ENCODE peak calls at places on chromosomes 13 and 19, in six cellular contexts. H, C, R, J, B and O are unnamed samples.

GRCh38 chr19:46193678-46194077 is 35.9 kb upstream of the IGFL1 start:
- DNase-seq in R (no peak), J (no peak), C (no peak), B (no peak), H (no peak), O (peak)

GRCh38 chr13:40026741-40027140 is 371.3 kb downstream of the COG6 start:
- DNase-seq in C (no peak), J (no peak), H (no peak), B (peak), R (no peak), O (no peak)

GRCh38 chr13:98843482-98843877 is 91.0 kb upstream of the SLC15A1 start:
- DNase-seq in B (no peak), H (no peak), R (no peak), J (no peak), C (no peak), O (no peak)

GRCh38 chr19:3968556-3969434 is 2.1 kb downstream of the DAPK3 start:
- DNase-seq in H (peak), C (peak), B (no peak), J (peak), R (peak), O (peak)

GRCh38 chr13:46124967-46125933 is 20.4 kb upstream of the CPB2 start:
- DNase-seq in C (peak), B (no peak), R (peak), J (no peak), H (no peak), O (peak)

GRCh38 chr13:95496485-95496884 is 56.0 kb upstream of the CLDN10 start:
- DNase-seq in R (no peak), C (no peak), H (no peak), J (no peak), B (no peak), O (no peak)

GRCh38 chr19:48296963-48297734 is 27.3 kb downstream of the ZNF114 start:
- DNase-seq in J (no peak), H (no peak), R (no peak), B (no peak), C (no peak), O (no peak)

GRCh38 chr13:93776936-93777335 is 550.3 kb downstream of the GPC6 start:
- DNase-seq in R (no peak), J (no peak), B (no peak), H (no peak), C (no peak), O (no peak)

GRCh38 chr19:43526884-43527859 is at the start of gene ETHE1:
- DNase-seq in J (peak), H (peak), B (no peak), C (peak), R (peak), O (peak)

GRCh38 chr19:55086730-55087541 is 11.3 kb downstream of the EPS8L1 start:
- DNase-seq in J (no peak), R (no peak), H (no peak), C (peak), B (no peak), O (no peak)

GRCh38 chr13:104085611-104086010 is 1019.4 kb upstream of the SLC10A2 start:
- DNase-seq in B (no peak), R (no peak), C (no peak), J (no peak), H (no peak), O (no peak)

GRCh38 chr13:43374621-43375020 is 351.2 kb downstream of the DNAJC15 start:
- DNase-seq in C (no peak), J (no peak), R (no peak), B (no peak), H (no peak), O (peak)

GRCh38 chr19:19538077-19538764 is at the start of gene CILP2:
- DNase-seq in B (no peak), H (no peak), C (no peak), J (no peak), R (no peak), O (no peak)

GRCh38 chr13:103164239-103164638 is 98.0 kb upstream of the SLC10A2 start:
- DNase-seq in H (no peak), J (no peak), C (no peak), R (no peak), B (no peak), O (no peak)

GRCh38 chr13:84025828-84026227 is 143.6 kb upstream of the SLITRK1 start:
- DNase-seq in J (no peak), B (no peak), R (no peak), C (no peak), H (no peak), O (no peak)

GRCh38 chr19:53870485-53870844 is 2.8 kb downstream of the MYADM start:
- DNase-seq in C (no peak), H (no peak), R (peak), J (no peak), B (no peak), O (peak)

GRCh38 chr13:60327551-60327950 is 69.5 kb upstream of the TDRD3 start:
- DNase-seq in B (no peak), C (peak), R (no peak), J (no peak), H (no peak), O (no peak)

GRCh38 chr19:4508698-4509097 is 9.6 kb downstream of the PLIN4 start:
- DNase-seq in B (no peak), R (no peak), C (no peak), J (no peak), H (no peak), O (no peak)

GRCh38 chr13:24050292-24050711 is 110.2 kb upstream of the SPATA13 start:
- DNase-seq in B (no peak), C (no peak), R (no peak), J (no peak), H (no peak), O (no peak)

GRCh38 chr19:58551577-58552471 is 3.1 kb downstream of the CHMP2A start:
- DNase-seq in B (no peak), H (no peak), R (no peak), C (no peak), J (no peak), O (peak)

GRCh38 chr13:98842858-98843481 is 90.5 kb upstream of the SLC15A1 start:
- DNase-seq in B (peak), R (peak), J (peak), H (peak), C (peak), O (peak)

GRCh38 chr19:54677217-54677616 is 14.4 kb downstream of the LILRB4 start:
- DNase-seq in J (no peak), B (no peak), H (no peak), R (peak), C (no peak), O (no peak)

GRCh38 chr13:27601208-27601607 is 19.1 kb downstream of the LNX2 start:
- DNase-seq in B (no peak), R (no peak), H (no peak), J (no peak), C (no peak), O (no peak)

GRCh38 chr19:1237754-1238372 is at the start of gene CBARP:
- DNase-seq in H (no peak), J (no peak), R (peak), B (no peak), C (no peak), O (no peak)

GRCh38 chr19:10544242-10544752 is 593 bp downstream of the ATG4D start:
- DNase-seq in J (no peak), C (no peak), H (no peak), R (peak), B (no peak), O (peak)

GRCh38 chr13:93466502-93467036 is 240.0 kb downstream of the GPC6 start:
- DNase-seq in H (no peak), R (no peak), B (no peak), J (peak), C (no peak), O (no peak)

GRCh38 chr13:90355162-90355751 is 992.2 kb upstream of the MIR17HG start:
- DNase-seq in B (no peak), H (no peak), R (no peak), J (no peak), C (no peak), O (no peak)

GRCh38 chr13:73215807-73216206 is 157.0 kb downstream of the KLF5 start:
- DNase-seq in H (no peak), C (no peak), J (no peak), R (no peak), B (no peak), O (no peak)

GRCh38 chr19:48461651-48461981 is 6.2 kb downstream of the KCNJ14 start:
- DNase-seq in C (no peak), J (no peak), H (no peak), R (no peak), B (no peak), O (no peak)

GRCh38 chr19:8635422-8635821 is 5.0 kb downstream of the NFILZ start:
- DNase-seq in C (no peak), J (no peak), H (no peak), R (no peak), B (no peak), O (no peak)

GRCh38 chr13:112821340-112822055 is 131.7 kb downstream of the ATP11A start:
- DNase-seq in R (no peak), J (no peak), H (no peak), B (no peak), C (no peak), O (no peak)

GRCh38 chr13:99269627-99270252 is 11.6 kb upstream of the GPR18 start:
- DNase-seq in R (peak), C (peak), H (no peak), J (peak), B (no peak), O (peak)

GRCh38 chr19:35212241-35212640 is 16.3 kb downstream of the FAM187B start:
- DNase-seq in B (no peak), R (no peak), C (no peak), J (no peak), H (no peak), O (no peak)

GRCh38 chr19:12834976-12835757 is 788 bp upstream of the RTBDN start:
- DNase-seq in H (no peak), R (peak), B (no peak), C (no peak), J (no peak), O (no peak)

GRCh38 chr13:106561551-106562170 is 6.3 kb downstream of the ARGLU1 start:
- DNase-seq in J (no peak), C (peak), R (peak), H (no peak), B (peak), O (peak)

GRCh38 chr13:112773601-112774447 is 84.0 kb downstream of the ATP11A start:
- DNase-seq in H (no peak), J (no peak), B (no peak), C (no peak), R (no peak), O (no peak)

GRCh38 chr19:45103200-45103624 is 10.2 kb downstream of the PPP1R37 start:
- DNase-seq in B (no peak), C (no peak), R (no peak), H (no peak), J (no peak), O (no peak)

GRCh38 chr19:5913739-5914357 is at the start of gene CAPS:
- DNase-seq in H (peak), C (no peak), B (no peak), R (no peak), J (peak), O (no peak)

GRCh38 chr13:99119686-99120085 is 81.0 kb upstream of the UBAC2 start:
- DNase-seq in J (no peak), B (no peak), C (no peak), H (no peak), R (no peak), O (no peak)

GRCh38 chr13:51234676-51235075 is 12.5 kb downstream of the FAM124A start:
- DNase-seq in J (no peak), H (no peak), R (no peak), B (no peak), C (no peak), O (no peak)

GRCh38 chr13:51237887-51238286 is 15.7 kb downstream of the FAM124A start:
- DNase-seq in H (no peak), R (no peak), J (no peak), C (no peak), B (no peak), O (no peak)

GRCh38 chr13:51235186-51235585 is 13.0 kb downstream of the FAM124A start:
- DNase-seq in C (peak), H (no peak), R (no peak), B (no peak), J (no peak), O (no peak)

GRCh38 chr13:51233117-51233826 is 11.1 kb downstream of the FAM124A start:
- DNase-seq in H (no peak), R (no peak), C (no peak), J (no peak), B (no peak), O (no peak)

GRCh38 chr13:51235756-51236564 is 13.8 kb downstream of the FAM124A start:
- DNase-seq in J (no peak), H (no peak), B (no peak), C (peak), R (no peak), O (no peak)
- TF ChIP-seq MYC in J (no peak), H (no peak), B (no peak), C (no peak), R (no peak), O (no peak)

GRCh38 chr13:109762791-109763190 is 23.6 kb downstream of the IRS2 start:
- DNase-seq in H (no peak), R (no peak), C (no peak), B (no peak), J (no peak), O (no peak)

GRCh38 chr13:109764045-109764444 is 22.3 kb downstream of the IRS2 start:
- DNase-seq in J (no peak), B (no peak), C (no peak), H (no peak), R (no peak), O (no peak)

GRCh38 chr13:109761695-109762094 is 24.7 kb downstream of the IRS2 start:
- DNase-seq in C (no peak), B (no peak), R (no peak), H (no peak), J (no peak), O (no peak)

GRCh38 chr13:109767023-109767422 is 19.4 kb downstream of the IRS2 start:
- DNase-seq in J (no peak), H (no peak), R (no peak), B (no peak), C (no peak), O (no peak)

GRCh38 chr13:109764474-109765292 is 21.7 kb downstream of the IRS2 start:
- DNase-seq in R (no peak), B (no peak), J (no peak), C (no peak), H (no peak), O (peak)
- TF ChIP-seq MYC in R (no peak), B (no peak), J (no peak), C (no peak), H (no peak), O (no peak)

GRCh38 chr13:76711515-76712182 is 174.6 kb downstream of the KCTD12 start:
- DNase-seq in J (no peak), C (peak), H (no peak), B (no peak), R (no peak), O (peak)
- TF ChIP-seq MYC in J (no peak), C (no peak), H (no peak), B (no peak), R (no peak), O (no peak)

GRCh38 chr13:44434441-44435141 is 61.0 kb downstream of the SERP2 start:
- DNase-seq in H (no peak), J (no peak), R (no peak), C (no peak), B (no peak), O (no peak)
- TF ChIP-seq MYC in H (no peak), J (no peak), R (no peak), C (no peak), B (no peak), O (no peak)